ENCODE peak calls at places on chromosomes 6 and 20, in six cellular contexts. H is T-helper 2 cell, O is HT-29, E is progenitor cell of endocrine pancreas, T is heart left ventricle, X is RWPE1. Y is an unnamed sample.

GRCh38 chr6:101208152-101208551 is 185.4 kb upstream of the GRIK2 start:
- DNase-seq in H (no peak), O (peak; percentile 72), E (no peak), T (no peak), X (no peak), Y (no peak)

GRCh38 chr6:134689177-134689576 is 260.7 kb downstream of the ALDH8A1 start:
- DNase-seq in H (no peak), O (no peak), E (no peak), T (peak; percentile 48), X (no peak), Y (no peak)

GRCh38 chr6:169725270-169726048 is 1.2 kb upstream of the PHF10 start:
- DNase-seq in H (no peak), O (peak; percentile 71), E (peak; percentile 30), T (peak; percentile 40), X (peak; percentile 39), Y (peak; percentile 86)

GRCh38 chr20:47353697-47354387 is 2.7 kb downstream of the ZMYND8 start:
- DNase-seq in H (no peak), O (no peak), E (no peak), T (no peak), X (peak; percentile 41), Y (no peak)

GRCh38 chr6:31898200-31899011 is 908 bp upstream of the EHMT2 start:
- DNase-seq in H (no peak), O (peak; percentile 76), E (no peak), T (no peak), X (peak; percentile 51), Y (no peak)

GRCh38 chr20:37651932-37652331 is 41.9 kb upstream of the CTNNBL1 start:
- DNase-seq in H (no peak), O (peak; percentile 78), E (no peak), T (peak; percentile 58), X (peak; percentile 71), Y (no peak)

GRCh38 chr20:3248167-3248992 is 9.4 kb upstream of the SLC4A11 start:
- DNase-seq in H (no peak), O (no peak), E (no peak), T (peak; percentile 61), X (no peak), Y (no peak)

GRCh38 chr20:57748601-57749130 is 38.9 kb upstream of the PMEPA1 start:
- DNase-seq in H (no peak), O (peak; percentile 85), E (no peak), T (peak; percentile 93), X (peak; percentile 97), Y (peak; percentile 90)

GRCh38 chr6:32554269-32554919 is 24.3 kb upstream of the HLA-DRB5 start:
- DNase-seq in H (no peak), O (no peak), E (no peak), T (no peak), X (no peak), Y (no peak)

GRCh38 chr6:21615504-21615903 is 22.0 kb downstream of the SOX4 start:
- DNase-seq in H (no peak), O (no peak), E (no peak), T (no peak), X (no peak), Y (no peak)

GRCh38 chr6:83536034-83536646 is 23.8 kb downstream of the PRSS35 start:
- DNase-seq in H (no peak), O (peak; percentile 74), E (peak; percentile 19), T (peak; percentile 30), X (no peak), Y (no peak)

GRCh38 chr6:112931835-112932234 is 584.7 kb downstream of the RFPL4B start:
- DNase-seq in H (no peak), O (no peak), E (no peak), T (no peak), X (no peak), Y (no peak)

GRCh38 chr6:152293404-152293803 is 343.8 kb downstream of the SYNE1 start:
- DNase-seq in H (no peak), O (no peak), E (no peak), T (peak; percentile 72), X (no peak), Y (no peak)

GRCh38 chr20:63206878-63207277 is 9.1 kb downstream of the YTHDF1 start:
- DNase-seq in H (no peak), O (peak; percentile 63), E (no peak), T (no peak), X (peak; percentile 90), Y (no peak)

GRCh38 chr20:2217857-2218529 is 77.8 kb upstream of the TGM3 start:
- DNase-seq in H (no peak), O (no peak), E (no peak), T (no peak), X (no peak), Y (no peak)

GRCh38 chr6:168599118-168599494 is 158.1 kb downstream of the SMOC2 start:
- DNase-seq in H (no peak), O (no peak), E (no peak), T (no peak), X (no peak), Y (peak; percentile 6)

GRCh38 chr20:23118144-23118543 is 32.0 kb upstream of the CD93 start:
- DNase-seq in H (no peak), O (no peak), E (no peak), T (no peak), X (no peak), Y (peak; percentile 30)

GRCh38 chr20:47740225-47741184 is 44.8 kb downstream of the SULF2 start:
- DNase-seq in H (no peak), O (no peak), E (no peak), T (peak; percentile 58), X (no peak), Y (peak; percentile 72)

GRCh38 chr6:128527375-128527774 is 7.0 kb upstream of the PTPRK start:
- DNase-seq in H (no peak), O (peak; percentile 15), E (no peak), T (no peak), X (no peak), Y (no peak)

GRCh38 chr20:61387204-61387958 is 135.3 kb downstream of the CDH4 start:
- DNase-seq in H (no peak), O (peak; percentile 12), E (no peak), T (no peak), X (peak; percentile 98), Y (no peak)

GRCh38 chr6:77620290-77620882 is 32.5 kb upstream of the MEI4 start:
- DNase-seq in H (no peak), O (peak; percentile 45), E (no peak), T (no peak), X (peak; percentile 17), Y (no peak)

GRCh38 chr20:56032251-56032650 is 26.9 kb upstream of the CBLN4 start:
- DNase-seq in H (no peak), O (no peak), E (no peak), T (no peak), X (no peak), Y (no peak)

GRCh38 chr20:41643504-41643938 is 25.3 kb upstream of the CHD6 start:
- DNase-seq in H (no peak), O (peak; percentile 77), E (no peak), T (peak; percentile 28), X (peak; percentile 54), Y (no peak)

GRCh38 chr6:79277109-79277508 is 42.6 kb upstream of the HMGN3 start:
- DNase-seq in H (no peak), O (no peak), E (no peak), T (no peak), X (peak; percentile 15), Y (no peak)

GRCh38 chr20:45097485-45098095 is 3.3 kb downstream of the KCNS1 start:
- DNase-seq in H (no peak), O (no peak), E (no peak), T (no peak), X (peak; percentile 38), Y (no peak)

GRCh38 chr6:52340603-52340880 is 21.4 kb upstream of the PAQR8 start:
- DNase-seq in H (no peak), O (no peak), E (no peak), T (no peak), X (no peak), Y (no peak)

GRCh38 chr6:8238772-8239683 is 136.7 kb upstream of the EEF1E1 start:
- DNase-seq in H (no peak), O (no peak), E (no peak), T (no peak), X (no peak), Y (no peak)

GRCh38 chr6:108715832-108716231 is 132.4 kb upstream of the ARMC2 start:
- DNase-seq in H (no peak), O (no peak), E (no peak), T (no peak), X (no peak), Y (no peak)

GRCh38 chr6:146388736-146389364 is 154.8 kb upstream of the RAB32 start:
- DNase-seq in H (no peak), O (no peak), E (no peak), T (no peak), X (no peak), Y (no peak)

GRCh38 chr20:47220161-47220582 is 136.3 kb downstream of the ZMYND8 start:
- DNase-seq in H (no peak), O (peak; percentile 54), E (no peak), T (no peak), X (peak; percentile 52), Y (no peak)

GRCh38 chr6:37938909-37939308 is 119.4 kb downstream of the ZFAND3 start:
- DNase-seq in H (no peak), O (no peak), E (no peak), T (no peak), X (no peak), Y (no peak)

GRCh38 chr6:34145161-34146020 is 496 bp downstream of the GRM4 start:
- DNase-seq in H (no peak), O (no peak), E (no peak), T (no peak), X (peak; percentile 34), Y (peak; percentile 56)

GRCh38 chr6:13302751-13303667 is 25.3 kb downstream of the TBC1D7 start:
- DNase-seq in H (no peak), O (no peak), E (no peak), T (peak; percentile 60), X (peak; percentile 90), Y (peak; percentile 78)

Y was measured in sigmoid colon.